ENCODE peak calls at places on chromosomes 2 and 18, in nine cellular contexts. One of them, this sample, is unnamed.

GRCh38 chr18:79442508-79443221 is 46.9 kb downstream of the NFATC1 start:
- DNase-seq in HFFc6: no peak
- DNase-seq in effector memory CD8-positive, alpha-beta T cell: no peak
- DNase-seq in KBM-7: no peak
- DNase-seq in AG08396: no peak
- DNase-seq in GM12864: no peak
- DNase-seq in stimulated activated CD4-positive, alpha-beta T cell treated with anti-CD3 and anti-CD28 coated beads, Interleukin-1b, Interleukin-23, amount 100 ng/mL, for 4 hours: no peak
- DNase-seq in retinal pigment epithelial cell: no peak
- DNase-seq in fibroblast of gingiva: peak; percentile 57
- DNase-seq in this sample: no peak

GRCh38 chr2:64650722-64651338 is 2.9 kb downstream of the SERTAD2 start:
- DNase-seq in HFFc6: no peak
- DNase-seq in effector memory CD8-positive, alpha-beta T cell: no peak
- DNase-seq in KBM-7: no peak
- DNase-seq in AG08396: no peak
- DNase-seq in GM12864: no peak
- DNase-seq in stimulated activated CD4-positive, alpha-beta T cell treated with anti-CD3 and anti-CD28 coated beads, Interleukin-1b, Interleukin-23, amount 100 ng/mL, for 4 hours: no peak
- DNase-seq in retinal pigment epithelial cell: no peak
- DNase-seq in fibroblast of gingiva: no peak
- DNase-seq in this sample: no peak

GRCh38 chr2:67899187-67899586 is 163.6 kb downstream of the C1D start:
- DNase-seq in HFFc6: no peak
- DNase-seq in effector memory CD8-positive, alpha-beta T cell: no peak
- DNase-seq in KBM-7: no peak
- DNase-seq in AG08396: no peak
- DNase-seq in GM12864: no peak
- DNase-seq in stimulated activated CD4-positive, alpha-beta T cell treated with anti-CD3 and anti-CD28 coated beads, Interleukin-1b, Interleukin-23, amount 100 ng/mL, for 4 hours: no peak
- DNase-seq in retinal pigment epithelial cell: no peak
- DNase-seq in fibroblast of gingiva: no peak
- DNase-seq in this sample: no peak

GRCh38 chr18:2104620-2105462 is 466.5 kb downstream of the METTL4 start:
- DNase-seq in HFFc6: peak; percentile 19
- DNase-seq in effector memory CD8-positive, alpha-beta T cell: peak; percentile 4
- DNase-seq in KBM-7: peak; percentile 77
- DNase-seq in AG08396: peak; percentile 72
- DNase-seq in GM12864: no peak
- DNase-seq in stimulated activated CD4-positive, alpha-beta T cell treated with anti-CD3 and anti-CD28 coated beads, Interleukin-1b, Interleukin-23, amount 100 ng/mL, for 4 hours: peak; percentile 39
- DNase-seq in retinal pigment epithelial cell: no peak
- DNase-seq in fibroblast of gingiva: peak; percentile 41
- DNase-seq in this sample: peak; percentile 75

GRCh38 chr2:235106874-235107639 is 155.2 kb downstream of the SH3BP4 start:
- DNase-seq in HFFc6: peak; percentile 63
- DNase-seq in effector memory CD8-positive, alpha-beta T cell: no peak
- DNase-seq in KBM-7: peak; percentile 40
- DNase-seq in AG08396: peak; percentile 81
- DNase-seq in GM12864: no peak
- DNase-seq in stimulated activated CD4-positive, alpha-beta T cell treated with anti-CD3 and anti-CD28 coated beads, Interleukin-1b, Interleukin-23, amount 100 ng/mL, for 4 hours: no peak
- DNase-seq in retinal pigment epithelial cell: no peak
- DNase-seq in fibroblast of gingiva: peak; percentile 62
- DNase-seq in this sample: peak; percentile 85

GRCh38 chr2:173086518-173087213 is 11.0 kb downstream of the MAP3K20 start:
- DNase-seq in HFFc6: no peak
- DNase-seq in effector memory CD8-positive, alpha-beta T cell: no peak
- DNase-seq in KBM-7: no peak
- DNase-seq in AG08396: no peak
- DNase-seq in GM12864: no peak
- DNase-seq in stimulated activated CD4-positive, alpha-beta T cell treated with anti-CD3 and anti-CD28 coated beads, Interleukin-1b, Interleukin-23, amount 100 ng/mL, for 4 hours: no peak
- DNase-seq in retinal pigment epithelial cell: no peak
- DNase-seq in fibroblast of gingiva: peak; percentile 74
- DNase-seq in this sample: no peak

GRCh38 chr2:121810959-121811853 is 55.8 kb downstream of the TSN start:
- DNase-seq in HFFc6: peak; percentile 60
- DNase-seq in effector memory CD8-positive, alpha-beta T cell: no peak
- DNase-seq in KBM-7: peak; percentile 77
- DNase-seq in AG08396: peak; percentile 74
- DNase-seq in GM12864: peak; percentile 5
- DNase-seq in stimulated activated CD4-positive, alpha-beta T cell treated with anti-CD3 and anti-CD28 coated beads, Interleukin-1b, Interleukin-23, amount 100 ng/mL, for 4 hours: no peak
- DNase-seq in retinal pigment epithelial cell: peak; percentile 37
- DNase-seq in fibroblast of gingiva: peak; percentile 51
- DNase-seq in this sample: peak; percentile 89

GRCh38 chr2:29590211-29590610 is 331.2 kb downstream of the ALK start:
- DNase-seq in HFFc6: no peak
- DNase-seq in effector memory CD8-positive, alpha-beta T cell: no peak
- DNase-seq in KBM-7: no peak
- DNase-seq in AG08396: no peak
- DNase-seq in GM12864: no peak
- DNase-seq in stimulated activated CD4-positive, alpha-beta T cell treated with anti-CD3 and anti-CD28 coated beads, Interleukin-1b, Interleukin-23, amount 100 ng/mL, for 4 hours: no peak
- DNase-seq in retinal pigment epithelial cell: no peak
- DNase-seq in fibroblast of gingiva: no peak
- DNase-seq in this sample: no peak

GRCh38 chr2:66495788-66496640 is 61.1 kb downstream of the MEIS1 start:
- DNase-seq in HFFc6: peak; percentile 91
- DNase-seq in effector memory CD8-positive, alpha-beta T cell: no peak
- DNase-seq in KBM-7: peak; percentile 15
- DNase-seq in AG08396: peak; percentile 81
- DNase-seq in GM12864: no peak
- DNase-seq in stimulated activated CD4-positive, alpha-beta T cell treated with anti-CD3 and anti-CD28 coated beads, Interleukin-1b, Interleukin-23, amount 100 ng/mL, for 4 hours: no peak
- DNase-seq in retinal pigment epithelial cell: peak; percentile 46
- DNase-seq in fibroblast of gingiva: peak; percentile 70
- DNase-seq in this sample: no peak

GRCh38 chr18:73384246-73384645 is 516.5 kb upstream of the NETO1 start:
- DNase-seq in HFFc6: no peak
- DNase-seq in effector memory CD8-positive, alpha-beta T cell: no peak
- DNase-seq in KBM-7: no peak
- DNase-seq in AG08396: no peak
- DNase-seq in GM12864: no peak
- DNase-seq in stimulated activated CD4-positive, alpha-beta T cell treated with anti-CD3 and anti-CD28 coated beads, Interleukin-1b, Interleukin-23, amount 100 ng/mL, for 4 hours: no peak
- DNase-seq in retinal pigment epithelial cell: no peak
- DNase-seq in fibroblast of gingiva: no peak
- DNase-seq in this sample: no peak

GRCh38 chr18:49548266-49548665 is 13.6 kb upstream of the LIPG start:
- DNase-seq in HFFc6: peak; percentile 59
- DNase-seq in effector memory CD8-positive, alpha-beta T cell: no peak
- DNase-seq in KBM-7: no peak
- DNase-seq in AG08396: no peak
- DNase-seq in GM12864: no peak
- DNase-seq in stimulated activated CD4-positive, alpha-beta T cell treated with anti-CD3 and anti-CD28 coated beads, Interleukin-1b, Interleukin-23, amount 100 ng/mL, for 4 hours: no peak
- DNase-seq in retinal pigment epithelial cell: peak; percentile 67
- DNase-seq in fibroblast of gingiva: peak; percentile 7
- DNase-seq in this sample: no peak

GRCh38 chr2:74816540-74817331 is 17.2 kb upstream of the HK2 start:
- DNase-seq in HFFc6: no peak
- DNase-seq in effector memory CD8-positive, alpha-beta T cell: no peak
- DNase-seq in KBM-7: peak; percentile 88
- DNase-seq in AG08396: no peak
- DNase-seq in GM12864: no peak
- DNase-seq in stimulated activated CD4-positive, alpha-beta T cell treated with anti-CD3 and anti-CD28 coated beads, Interleukin-1b, Interleukin-23, amount 100 ng/mL, for 4 hours: no peak
- DNase-seq in retinal pigment epithelial cell: no peak
- DNase-seq in fibroblast of gingiva: no peak
- DNase-seq in this sample: no peak

GRCh38 chr2:41723531-41723930 is 324.3 kb upstream of the PKDCC start:
- DNase-seq in HFFc6: no peak
- DNase-seq in effector memory CD8-positive, alpha-beta T cell: no peak
- DNase-seq in KBM-7: no peak
- DNase-seq in AG08396: no peak
- DNase-seq in GM12864: no peak
- DNase-seq in stimulated activated CD4-positive, alpha-beta T cell treated with anti-CD3 and anti-CD28 coated beads, Interleukin-1b, Interleukin-23, amount 100 ng/mL, for 4 hours: no peak
- DNase-seq in retinal pigment epithelial cell: no peak
- DNase-seq in fibroblast of gingiva: no peak
- DNase-seq in this sample: no peak

GRCh38 chr2:74864728-74865722 is 31.1 kb downstream of the HK2 start:
- DNase-seq in HFFc6: no peak
- DNase-seq in effector memory CD8-positive, alpha-beta T cell: no peak
- DNase-seq in KBM-7: peak; percentile 33
- DNase-seq in AG08396: peak; percentile 46
- DNase-seq in GM12864: no peak
- DNase-seq in stimulated activated CD4-positive, alpha-beta T cell treated with anti-CD3 and anti-CD28 coated beads, Interleukin-1b, Interleukin-23, amount 100 ng/mL, for 4 hours: no peak
- DNase-seq in retinal pigment epithelial cell: no peak
- DNase-seq in fibroblast of gingiva: no peak
- DNase-seq in this sample: no peak

GRCh38 chr2:151063271-151063670 is 198.4 kb downstream of the RBM43 start:
- DNase-seq in HFFc6: peak; percentile 87
- DNase-seq in effector memory CD8-positive, alpha-beta T cell: no peak
- DNase-seq in KBM-7: no peak
- DNase-seq in AG08396: peak; percentile 30
- DNase-seq in GM12864: no peak
- DNase-seq in stimulated activated CD4-positive, alpha-beta T cell treated with anti-CD3 and anti-CD28 coated beads, Interleukin-1b, Interleukin-23, amount 100 ng/mL, for 4 hours: no peak
- DNase-seq in retinal pigment epithelial cell: peak; percentile 83
- DNase-seq in fibroblast of gingiva: peak; percentile 83
- DNase-seq in this sample: peak; percentile 47